ENCODE peak calls at places on chromosomes 11 and 22, in eight cellular contexts. I is mammary epithelial cell, S is neural progenitor cell, R is PC-3, C is GM23338, A is fibroblast of lung, M is H1, E is hepatocyte. W is an unnamed sample.
A peak's percentile ranks its signal among the peaks of the same experiment; 100 is the strongest.

GRCh38 chr22:49717322-49717919 is 110.3 kb downstream of the BRD1 start:
- DNase-seq in E (no peak), M (no peak), A (no peak), R (no peak), C (no peak), S (peak; percentile 48), I (no peak), W (no peak)

GRCh38 chr22:49489821-49490220 is 337.9 kb downstream of the BRD1 start:
- DNase-seq in E (no peak), R (no peak), C (no peak), I (no peak), A (no peak), M (no peak), S (no peak), W (no peak)

GRCh38 chr11:129248618-129249017 is 56.5 kb upstream of the ARHGAP32 start:
- DNase-seq in A (peak; percentile 82), E (peak; percentile 13), C (no peak), M (no peak), I (peak; percentile 51), S (no peak), R (peak; percentile 82), W (no peak)

GRCh38 chr22:28978863-28979799 is 82.5 kb downstream of the C22orf31 start:
- DNase-seq in M (no peak), E (no peak), I (no peak), A (no peak), R (no peak), C (no peak), S (no peak), W (no peak)

GRCh38 chr11:64809781-64810241 is 540 bp downstream of the MEN1 start:
- DNase-seq in E (peak; percentile 78), A (peak; percentile 14), S (peak; percentile 71), M (peak; percentile 71), R (peak; percentile 59), C (peak; percentile 81), I (peak; percentile 63), W (no peak)

GRCh38 chr11:45435706-45436105 is 149.6 kb upstream of the SYT13 start:
- DNase-seq in R (no peak), A (no peak), I (no peak), E (no peak), M (no peak), S (no peak), C (no peak), W (no peak)

GRCh38 chr22:50305658-50306566 is 1.5 kb downstream of the PLXNB2 start:
- DNase-seq in I (peak; percentile 97), E (peak; percentile 87), A (peak; percentile 96), S (peak; percentile 52), M (no peak), C (peak; percentile 51), R (peak; percentile 92), W (no peak)

GRCh38 chr22:44658371-44658953 is 43.5 kb upstream of the PRR5 start:
- DNase-seq in C (no peak), M (no peak), R (no peak), A (peak; percentile 66), I (no peak), S (peak; percentile 59), E (peak; percentile 68), W (no peak)

GRCh38 chr22:25160120-25160996 is 39.3 kb upstream of the CRYBB3 start:
- DNase-seq in E (no peak), R (no peak), I (no peak), C (no peak), S (no peak), M (no peak), A (no peak), W (no peak)

GRCh38 chr22:25165785-25166184 is 33.9 kb upstream of the CRYBB3 start:
- DNase-seq in E (no peak), C (no peak), A (no peak), R (no peak), S (no peak), I (no peak), M (no peak), W (no peak)

GRCh38 chr22:25161916-25162530 is 37.6 kb upstream of the CRYBB3 start:
- DNase-seq in S (no peak), M (no peak), C (no peak), I (no peak), E (no peak), R (no peak), A (no peak), W (no peak)

GRCh38 chr22:25161017-25161915 is 38.4 kb upstream of the CRYBB3 start:
- DNase-seq in R (no peak), E (no peak), M (no peak), I (no peak), C (no peak), S (no peak), A (no peak), W (no peak)

DNA sequence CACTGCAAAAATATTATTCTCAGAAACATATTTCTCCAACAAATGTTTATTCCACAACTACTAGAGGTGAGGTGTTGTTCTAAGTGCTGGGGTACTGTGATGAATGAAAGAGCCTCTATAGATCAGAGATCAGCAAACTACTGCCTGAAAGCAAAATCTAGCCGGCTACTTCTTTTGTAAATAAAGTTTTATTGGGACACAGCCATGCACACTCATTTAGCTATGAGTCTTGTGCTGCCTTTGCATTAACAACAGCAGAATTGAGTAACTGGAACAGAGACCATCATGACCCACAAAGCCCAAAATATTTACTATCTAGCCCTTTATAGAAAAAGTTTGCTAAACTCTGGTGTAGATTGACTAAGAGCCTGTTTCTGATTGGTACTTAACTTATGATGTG is 37.1 kb upstream of the CRYBB3 start:
- DNase-seq in E (no peak), A (no peak), S (no peak), M (no peak), I (no peak), C (no peak), R (no peak), W (no peak)
- H3K4me2 ChIP-seq in E (no peak overlapping the region), A (no peak overlapping the region), S (no peak overlapping the region), M (no peak overlapping the region), I (no peak overlapping the region), C (no peak overlapping the region), R (no peak overlapping the region), W (no peak overlapping the region)

GRCh38 chr22:46737105-46737975 is 712 bp downstream of the CERK start:
- DNase-seq in E (peak; percentile 73), A (peak; percentile 39), S (peak; percentile 72), R (peak; percentile 5), C (peak; percentile 65), M (peak; percentile 66), I (no peak), W (peak; percentile 65)

GRCh38 chr22:46732513-46732912 is 5.5 kb downstream of the CERK start:
- DNase-seq in I (no peak), C (no peak), S (no peak), E (no peak), R (no peak), A (no peak), M (no peak), W (no peak)

GRCh38 chr22:46735747-46736608 is 2.1 kb downstream of the CERK start:
- DNase-seq in S (peak; percentile 60), C (peak; percentile 49), I (no peak), M (no peak), R (no peak), E (peak; percentile 8), A (peak; percentile 20), W (no peak)

GRCh38 chr22:46736705-46737104 is 1.3 kb downstream of the CERK start:
- DNase-seq in S (no peak), C (no peak), E (no peak), R (no peak), A (no peak), I (no peak), M (no peak), W (no peak)

DNA sequence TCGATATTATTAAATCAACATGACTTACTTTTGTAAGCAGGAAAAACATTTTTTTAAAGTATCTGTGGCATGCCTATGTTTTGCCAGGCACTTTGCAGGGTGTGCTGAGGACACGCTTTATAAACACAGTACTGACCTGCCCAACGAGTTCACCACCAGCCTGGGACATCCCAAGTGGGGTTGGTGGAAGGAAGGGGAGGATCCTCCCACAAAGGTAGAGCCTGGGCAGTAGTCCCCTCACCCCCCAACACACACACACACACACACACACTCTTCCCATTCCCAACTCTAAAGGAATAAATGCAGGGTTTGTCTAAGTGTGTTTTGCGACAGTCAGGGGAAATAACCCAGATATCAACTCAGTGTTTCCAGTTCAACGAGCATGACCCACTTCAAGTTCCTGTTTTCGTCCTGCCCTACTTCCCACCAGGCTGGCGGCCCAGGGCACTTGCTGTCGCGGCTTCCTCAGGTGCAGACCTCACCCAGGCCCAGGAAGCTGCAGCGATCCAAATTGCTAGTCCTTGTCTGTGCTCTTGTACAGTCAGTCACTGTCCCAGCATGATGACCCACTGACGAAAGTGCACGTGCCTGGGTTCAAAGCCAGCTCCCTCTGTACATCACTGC is 3.1 kb downstream of the CERK start:
- DNase-seq in C (no peak), I (no peak), A (no peak), R (no peak), M (no peak), E (peak; percentile 7), S (no peak), W (peak; percentile 27)
- H4K20me1 ChIP-seq in C (peaks cover 7% of the 10 kb centered on the region), I (no peaks in the 10 kb centered on the region), A (peaks cover 4% of the 10 kb centered on the region), R (no peaks in the 10 kb centered on the region), M (peaks cover 34% of the 10 kb centered on the region), E (peaks cover 74% of the 10 kb centered on the region), S (peaks cover 75% of the 10 kb centered on the region), W (peaks cover 45% of the 10 kb centered on the region)

GRCh38 chr11:72838691-72839305 is 24.6 kb downstream of the ATG16L2 start:
- DNase-seq in A (peak; percentile 61), M (no peak), R (no peak), S (no peak), I (peak; percentile 85), E (no peak), C (no peak), W (no peak)

GRCh38 chr11:72842126-72842525 is 27.9 kb downstream of the ATG16L2 start:
- DNase-seq in E (no peak), A (peak; percentile 66), M (no peak), S (peak; percentile 33), I (no peak), R (no peak), C (no peak), W (no peak)

GRCh38 chr11:72840780-72841179 is 26.6 kb downstream of the ATG16L2 start:
- DNase-seq in C (no peak), A (peak; percentile 91), S (no peak), M (no peak), E (no peak), R (peak; percentile 25), I (peak; percentile 54), W (no peak)

GRCh38 chr11:72842644-72843330 is 28.6 kb downstream of the ATG16L2 start:
- DNase-seq in C (no peak), I (no peak), S (no peak), M (no peak), A (no peak), R (no peak), E (no peak), W (no peak)

DNA sequence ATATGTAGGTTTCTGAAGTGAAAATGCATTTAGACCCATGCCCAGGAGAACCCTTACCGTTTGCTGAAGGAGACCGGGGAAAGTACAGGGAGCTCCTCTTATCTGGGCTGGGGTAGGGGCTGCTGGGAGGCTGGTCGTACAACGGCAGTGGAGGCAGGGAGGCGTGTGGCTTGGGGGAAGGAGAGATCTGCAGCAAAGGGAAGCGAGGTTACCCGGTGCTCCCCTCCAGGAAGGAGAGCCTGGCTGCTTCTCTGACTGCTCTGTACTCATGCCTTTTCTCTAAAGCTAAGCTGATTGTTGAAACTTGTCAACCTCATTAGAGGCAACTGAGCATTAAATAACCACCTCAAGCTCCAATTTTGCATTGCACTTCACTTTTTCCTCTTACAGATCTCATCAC is 27.2 kb downstream of the ATG16L2 start:
- DNase-seq in I (no peak), M (no peak), A (no peak), S (no peak), R (no peak), C (no peak), E (no peak), W (no peak)
- TF ChIP-seq EZH2 in I (no peak), M (no peak), A (no peak), S (no peak), R (no peak), C (no peak), E (no peak), W (no peak)

DNA sequence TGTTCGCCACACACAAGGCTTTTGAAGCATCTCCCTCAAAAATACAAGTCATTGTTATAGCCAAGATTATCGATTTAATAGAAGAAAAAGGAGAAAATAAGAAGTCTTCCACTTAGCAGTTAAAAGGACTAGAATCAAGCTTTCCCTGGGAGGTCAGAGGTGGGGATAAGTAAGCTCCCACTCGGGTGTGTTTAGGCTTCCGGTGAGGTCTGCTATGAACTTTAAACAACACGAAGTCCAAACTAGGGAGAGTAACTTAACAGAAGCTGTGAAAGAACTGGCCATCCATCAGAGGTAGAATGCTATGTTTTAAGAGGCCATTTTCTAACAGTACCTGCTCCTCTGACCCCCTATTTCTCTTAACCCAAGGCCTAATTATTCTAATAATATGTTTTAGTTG is 91.4 kb upstream of the APOA1 start:
- DNase-seq in M (no peak), R (no peak), A (no peak), S (no peak), I (no peak), E (no peak), C (no peak), W (no peak)
- H3K4me2 ChIP-seq in M (no peak overlapping the region), R (no peak overlapping the region), A (peak overlapping the region; percentile 7), S (no peak overlapping the region), I (peak overlapping the region; percentile 78), E (no peak overlapping the region), C (no peak overlapping the region), W (no peak overlapping the region)